ENCODE peak calls at places on chromosome 22, in six cellular contexts. S, T, F, X, E and J are unnamed samples.

GRCh38 chr22:21933899-21934298 is 18.7 kb downstream of the PPM1F start:
- DNase-seq in F (no peak), X (no peak), T (no peak), S (no peak), E (no peak), J (no peak)

GRCh38 chr22:20605328-20605727 is 97.9 kb downstream of the MED15 start:
- DNase-seq in E (no peak), F (no peak), T (no peak), S (no peak), X (no peak), J (no peak)

GRCh38 chr22:22195265-22196017 is 49.1 kb upstream of the VPREB1 start:
- DNase-seq in E (peak), F (peak), S (peak), X (peak), T (peak), J (no peak)

GRCh38 chr22:23837496-23837859 is 1.3 kb downstream of the DERL3 start:
- DNase-seq in T (no peak), F (no peak), S (no peak), X (no peak), E (no peak), J (no peak)

GRCh38 chr22:27663812-27664211 is 137.7 kb downstream of the MN1 start:
- DNase-seq in E (no peak), T (no peak), S (peak), F (no peak), X (peak), J (no peak)

GRCh38 chr22:48752451-48753380 is 1075.0 kb downstream of the BRD1 start:
- DNase-seq in X (no peak), T (no peak), F (no peak), E (no peak), S (no peak), J (no peak)

GRCh38 chr22:19120829-19121630 is 1.2 kb downstream of the DGCR2 start:
- DNase-seq in E (no peak), T (no peak), F (peak), X (peak), S (peak), J (no peak)

GRCh38 chr22:37427128-37427710 is at the start of gene ELFN2:
- DNase-seq in T (peak), E (no peak), F (peak), S (peak), X (peak), J (no peak)

GRCh38 chr22:22684605-22685561 is 40.5 kb downstream of the GGTLC2 start:
- DNase-seq in F (peak), X (no peak), S (peak), E (peak), T (peak), J (no peak)

GRCh38 chr22:44383071-44383575 is 70.4 kb upstream of the SHISAL1 start:
- DNase-seq in X (no peak), T (no peak), S (no peak), E (no peak), F (no peak), J (no peak)

GRCh38 chr22:20568502-20569058 is 61.2 kb downstream of the MED15 start:
- DNase-seq in T (no peak), S (no peak), F (no peak), X (no peak), E (no peak), J (no peak)